ENCODE peak calls at places on chromosomes 4 and X, in six cellular contexts. N, T, Q, G, O and M are unnamed samples.

GRCh38 chrX:39320165-39320564 is 518.9 kb downstream of the MID1IP1 start:
- DNase-seq in N (no peak), T (no peak), Q (no peak), G (no peak), O (no peak), M (no peak)

GRCh38 chrX:83593634-83594294 is 85.7 kb downstream of the POU3F4 start:
- DNase-seq in N (no peak), T (no peak), Q (no peak), G (no peak), O (no peak), M (no peak)

GRCh38 chr4:1043658-1044468 is 32.4 kb downstream of the FGFRL1 start:
- DNase-seq in N (peak; percentile 80), T (no peak), Q (peak; percentile 89), G (peak; percentile 73), O (peak; percentile 63), M (peak; percentile 90)

GRCh38 chrX:103329991-103330390 is at the start of gene TCEAL7:
- DNase-seq in N (no peak), T (no peak), Q (no peak), G (peak; percentile 39), O (no peak), M (no peak)

GRCh38 chrX:22686138-22686541 is 313.6 kb upstream of the DDX53 start:
- DNase-seq in N (no peak), T (no peak), Q (no peak), G (peak; percentile 11), O (no peak), M (no peak)

GRCh38 chr4:125316391-125316780 is 1.6 kb downstream of the FAT4 start:
- DNase-seq in N (no peak), T (peak; percentile 8), Q (peak; percentile 49), G (peak; percentile 40), O (peak; percentile 6), M (no peak)

GRCh38 chr4:52001616-52002015 is 18.5 kb downstream of the LRRC66 start:
- DNase-seq in N (no peak), T (no peak), Q (no peak), G (no peak), O (no peak), M (no peak)

GRCh38 chr4:184448828-184449227 is 25.5 kb downstream of the IRF2 start:
- DNase-seq in N (no peak), T (no peak), Q (peak; percentile 53), G (peak; percentile 68), O (no peak), M (peak; percentile 66)

GRCh38 chrX:138925330-138925729 is 213.8 kb upstream of the FGF13 start:
- DNase-seq in N (no peak), T (no peak), Q (no peak), G (no peak), O (no peak), M (peak; percentile 57)

GRCh38 chr4:110778526-110778925 is 155.6 kb upstream of the PITX2 start:
- DNase-seq in N (no peak), T (no peak), Q (no peak), G (no peak), O (no peak), M (no peak)

GRCh38 chrX:41933546-41933945 is 10.2 kb upstream of the CASK start:
- DNase-seq in N (no peak), T (no peak), Q (no peak), G (no peak), O (no peak), M (no peak)

GRCh38 chr4:185805979-185806378 is 6.0 kb downstream of the SORBS2 start:
- DNase-seq in N (no peak), T (no peak), Q (no peak), G (no peak), O (no peak), M (no peak)

GRCh38 chr4:27616166-27616565 is 755.5 kb downstream of the STIM2 start:
- DNase-seq in N (no peak), T (no peak), Q (no peak), G (no peak), O (no peak), M (no peak)

GRCh38 chrX:18422886-18423285 is 2.5 kb upstream of the CDKL5 start:
- DNase-seq in N (no peak), T (no peak), Q (no peak), G (no peak), O (no peak), M (no peak)

GRCh38 chrX:87702795-87703194 is 185.2 kb downstream of the KLHL4 start:
- DNase-seq in N (no peak), T (no peak), Q (no peak), G (no peak), O (no peak), M (no peak)

GRCh38 chr4:106315968-106316772 is at the start of the genes AIMP1 and TBCK:
- DNase-seq in N (peak; percentile 67), T (peak; percentile 81), Q (peak; percentile 91), G (peak; percentile 91), O (peak; percentile 92), M (peak; percentile 90)

GRCh38 chr4:61938250-61938846 is 738.2 kb downstream of the ADGRL3 start:
- DNase-seq in N (no peak), T (no peak), Q (no peak), G (no peak), O (no peak), M (no peak)

GRCh38 chr4:10047967-10048366 is 26.7 kb upstream of the SLC2A9 start:
- DNase-seq in N (no peak), T (no peak), Q (no peak), G (no peak), O (no peak), M (no peak)

GRCh38 chr4:110514889-110515479 is 39.0 kb downstream of the ENPEP start:
- DNase-seq in N (no peak), T (no peak), Q (no peak), G (no peak), O (no peak), M (peak; percentile 59)

GRCh38 chr4:85713005-85713404 is 238.1 kb downstream of the ARHGAP24 start:
- DNase-seq in N (no peak), T (no peak), Q (no peak), G (no peak), O (no peak), M (no peak)

GRCh38 chr4:150581611-150582010 is 340 bp upstream of the MAB21L2 start:
- DNase-seq in N (no peak), T (no peak), Q (no peak), G (no peak), O (peak; percentile 65), M (no peak)

GRCh38 chr4:8594097-8595038 is 1.8 kb downstream of the CPZ start:
- DNase-seq in N (peak; percentile 33), T (peak; percentile 55), Q (peak; percentile 63), G (peak; percentile 48), O (peak; percentile 72), M (peak; percentile 86)

DNA sequence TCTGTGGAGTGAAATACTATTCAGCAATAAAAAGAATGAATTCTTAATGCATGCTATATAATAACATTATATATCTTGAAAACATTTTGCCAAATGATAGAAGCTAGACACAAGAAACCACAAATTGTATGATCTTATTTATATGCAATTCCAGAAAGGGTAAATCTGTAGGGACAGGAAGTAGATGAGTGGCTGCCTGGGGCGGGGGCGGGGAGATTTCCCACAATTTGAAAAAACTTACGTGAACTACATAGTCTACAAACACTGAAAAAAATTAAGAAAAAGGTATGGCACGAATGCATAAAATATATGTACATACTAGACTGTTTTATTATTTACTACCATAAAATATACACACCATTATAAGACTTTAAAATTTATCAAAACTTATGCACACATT is 81.6 kb downstream of the WWC2 start:
- DNase-seq in N (no peak), T (no peak), Q (no peak), G (no peak), O (no peak), M (no peak)
- H3K27ac ChIP-seq in N (no peak overlapping the region), T (no peak overlapping the region), Q (no peak overlapping the region), G (no peak overlapping the region), O (no peak overlapping the region), M (no peak overlapping the region)

GRCh38 chr4:2800691-2801596 is 8.1 kb downstream of the SH3BP2 start:
- DNase-seq in N (no peak), T (no peak), Q (peak; percentile 80), G (peak; percentile 86), O (peak; percentile 57), M (no peak)

GRCh38 chr4:2799971-2800690 is 7.2 kb downstream of the SH3BP2 start:
- DNase-seq in N (no peak), T (no peak), Q (no peak), G (peak; percentile 43), O (no peak), M (no peak)

GRCh38 chr4:2797545-2798305 is 4.8 kb downstream of the SH3BP2 start:
- DNase-seq in N (no peak), T (peak; percentile 73), Q (no peak), G (peak; percentile 37), O (no peak), M (no peak)

GRCh38 chr4:2798399-2799301 is 5.8 kb downstream of the SH3BP2 start:
- DNase-seq in N (no peak), T (no peak), Q (peak; percentile 76), G (peak; percentile 82), O (no peak), M (no peak)

GRCh38 chr4:2799444-2799911 is 6.6 kb downstream of the SH3BP2 start:
- DNase-seq in N (no peak), T (no peak), Q (no peak), G (no peak), O (no peak), M (no peak)
- H3K4me3 ChIP-seq in N (peak overlapping the region; percentile 29), T (no peak overlapping the region), Q (no peak overlapping the region), G (peak overlapping the region; percentile 21), O (no peak overlapping the region), M (no peak overlapping the region)

DNA sequence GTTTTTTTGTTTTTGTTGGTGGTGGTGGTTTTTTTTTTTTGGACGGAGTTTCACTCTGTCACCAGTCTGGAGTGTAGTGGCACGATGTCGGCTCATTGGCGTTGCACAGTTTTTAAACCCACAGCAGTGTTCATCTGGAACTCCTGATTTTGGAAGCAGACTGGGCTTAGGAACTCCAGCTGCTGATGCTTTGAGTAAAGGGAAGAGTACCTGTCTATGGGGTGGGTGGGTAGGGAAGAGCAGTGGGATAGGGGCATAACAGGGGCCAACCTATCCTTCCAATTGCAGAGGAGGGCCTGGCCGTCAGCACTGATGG is 2.0 kb downstream of the CD99 start:
- DNase-seq in N (no peak), T (no peak), Q (no peak), G (no peak), O (no peak), M (no peak)
- H3K27ac ChIP-seq in N (no peak overlapping the region), T (no peak overlapping the region), Q (no peak overlapping the region), G (peak overlapping the region; percentile 91), O (no peak overlapping the region), M (no peak overlapping the region)

GRCh38 chr4:117331817-117332216 is 246.4 kb upstream of the TRAM1L1 start:
- DNase-seq in N (no peak), T (no peak), Q (no peak), G (no peak), O (no peak), M (no peak)

GRCh38 chr4:117326091-117326490 is 240.7 kb upstream of the TRAM1L1 start:
- DNase-seq in N (no peak), T (no peak), Q (no peak), G (no peak), O (no peak), M (no peak)

GRCh38 chr4:117324851-117325491 is 239.6 kb upstream of the TRAM1L1 start:
- DNase-seq in N (no peak), T (no peak), Q (no peak), G (no peak), O (no peak), M (peak; percentile 82)

DNA sequence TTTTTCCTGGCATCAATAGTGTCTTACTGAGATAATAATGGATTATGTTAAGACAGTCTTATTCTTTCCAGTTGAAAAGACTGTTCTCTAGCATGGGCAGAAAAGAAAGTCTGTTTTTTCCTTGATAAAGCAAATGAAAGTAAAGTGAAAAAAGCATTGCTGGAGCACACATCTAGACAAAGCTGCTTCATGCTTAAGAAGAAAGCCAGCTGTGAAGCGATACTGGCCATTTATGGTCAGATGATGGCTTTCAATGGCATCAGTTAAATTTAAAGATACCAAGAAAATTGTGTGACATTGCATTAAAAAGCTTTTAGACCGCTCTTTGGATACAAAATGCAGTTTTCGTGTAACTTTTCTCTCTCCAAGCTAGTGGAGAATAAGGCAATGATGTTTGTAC is 242.1 kb upstream of the TRAM1L1 start:
- DNase-seq in N (no peak), T (no peak), Q (no peak), G (no peak), O (no peak), M (no peak)
- H3K4me3 ChIP-seq in N (no peak overlapping the region), T (no peak overlapping the region), Q (no peak overlapping the region), G (no peak overlapping the region), O (no peak overlapping the region), M (peak overlapping the region; percentile 17)